ENCODE peak calls at places on chromosomes 11 and 22, in eight cellular contexts. One of them, this sample, is unnamed.

GRCh38 chr11:2530131-2530854 is 85.5 kb downstream of the KCNQ1 start:
- DNase-seq in NCI-H1105 treated with DMSO at 0.1 percent for 48 hours: no peak
- DNase-seq in NCI-H2227 treated with DMSO at 0.1 percent for 48 hours: no peak
- DNase-seq in A549: no peak
- DNase-seq in hippocampal formation: no peak
- DNase-seq in stimulated activated effector memory CD8-positive, alpha-beta T cell treated with anti-CD3 and anti-CD28 coated beads, Interleukin-12 subunit alpha, Interleukin-12 subunit beta, amount 100 ng/mL, for 72 hours: no peak
- DNase-seq in osteocyte: no peak
- DNase-seq in NCI-H1092: no peak
- DNase-seq in this sample: no peak

GRCh38 chr11:11717064-11717725 is 95.4 kb upstream of the GALNT18 start:
- DNase-seq in NCI-H1092: no peak
- DNase-seq in hippocampal formation: no peak
- DNase-seq in NCI-H2227 treated with DMSO at 0.1 percent for 48 hours: no peak
- DNase-seq in NCI-H1105 treated with DMSO at 0.1 percent for 48 hours: no peak
- DNase-seq in osteocyte: no peak
- DNase-seq in stimulated activated effector memory CD8-positive, alpha-beta T cell treated with anti-CD3 and anti-CD28 coated beads, Interleukin-12 subunit alpha, Interleukin-12 subunit beta, amount 100 ng/mL, for 72 hours: no peak
- DNase-seq in A549: no peak
- DNase-seq in this sample: no peak

GRCh38 chr22:32082331-32082730 is 39.3 kb downstream of the SLC5A1 start:
- DNase-seq in hippocampal formation: no peak
- DNase-seq in NCI-H1105 treated with DMSO at 0.1 percent for 48 hours: no peak
- DNase-seq in stimulated activated effector memory CD8-positive, alpha-beta T cell treated with anti-CD3 and anti-CD28 coated beads, Interleukin-12 subunit alpha, Interleukin-12 subunit beta, amount 100 ng/mL, for 72 hours: no peak
- DNase-seq in NCI-H1092: no peak
- DNase-seq in osteocyte: no peak
- DNase-seq in NCI-H2227 treated with DMSO at 0.1 percent for 48 hours: no peak
- DNase-seq in A549: no peak
- DNase-seq in this sample: no peak

GRCh38 chr22:45131749-45132148 is 32.0 kb upstream of the NUP50 start:
- DNase-seq in NCI-H1105 treated with DMSO at 0.1 percent for 48 hours: no peak
- DNase-seq in NCI-H1092: no peak
- DNase-seq in hippocampal formation: no peak
- DNase-seq in osteocyte: no peak
- DNase-seq in A549: no peak
- DNase-seq in stimulated activated effector memory CD8-positive, alpha-beta T cell treated with anti-CD3 and anti-CD28 coated beads, Interleukin-12 subunit alpha, Interleukin-12 subunit beta, amount 100 ng/mL, for 72 hours: no peak
- DNase-seq in NCI-H2227 treated with DMSO at 0.1 percent for 48 hours: no peak
- DNase-seq in this sample: no peak

GRCh38 chr22:26426924-26427323 is 2.1 kb upstream of the ASPHD2 start:
- DNase-seq in osteocyte: no peak
- DNase-seq in NCI-H2227 treated with DMSO at 0.1 percent for 48 hours: no peak
- DNase-seq in NCI-H1105 treated with DMSO at 0.1 percent for 48 hours: no peak
- DNase-seq in NCI-H1092: no peak
- DNase-seq in hippocampal formation: no peak
- DNase-seq in A549: no peak
- DNase-seq in stimulated activated effector memory CD8-positive, alpha-beta T cell treated with anti-CD3 and anti-CD28 coated beads, Interleukin-12 subunit alpha, Interleukin-12 subunit beta, amount 100 ng/mL, for 72 hours: no peak
- DNase-seq in this sample: no peak

GRCh38 chr11:1207451-1208360 is 15.2 kb upstream of the MUC5B start:
- DNase-seq in NCI-H2227 treated with DMSO at 0.1 percent for 48 hours: no peak
- DNase-seq in stimulated activated effector memory CD8-positive, alpha-beta T cell treated with anti-CD3 and anti-CD28 coated beads, Interleukin-12 subunit alpha, Interleukin-12 subunit beta, amount 100 ng/mL, for 72 hours: no peak
- DNase-seq in osteocyte: peak
- DNase-seq in A549: no peak
- DNase-seq in hippocampal formation: no peak
- DNase-seq in NCI-H1092: no peak
- DNase-seq in NCI-H1105 treated with DMSO at 0.1 percent for 48 hours: no peak
- DNase-seq in this sample: no peak

GRCh38 chr11:7892059-7892699 is 38.9 kb downstream of the OR10A6 start:
- DNase-seq in NCI-H1105 treated with DMSO at 0.1 percent for 48 hours: no peak
- DNase-seq in osteocyte: no peak
- DNase-seq in NCI-H2227 treated with DMSO at 0.1 percent for 48 hours: no peak
- DNase-seq in hippocampal formation: no peak
- DNase-seq in stimulated activated effector memory CD8-positive, alpha-beta T cell treated with anti-CD3 and anti-CD28 coated beads, Interleukin-12 subunit alpha, Interleukin-12 subunit beta, amount 100 ng/mL, for 72 hours: no peak
- DNase-seq in A549: no peak
- DNase-seq in NCI-H1092: no peak
- DNase-seq in this sample: peak

GRCh38 chr11:47394322-47395224 is 13.8 kb upstream of the SLC39A13 start:
- DNase-seq in A549: no peak
- DNase-seq in NCI-H1092: no peak
- DNase-seq in hippocampal formation: no peak
- DNase-seq in NCI-H1105 treated with DMSO at 0.1 percent for 48 hours: no peak
- DNase-seq in NCI-H2227 treated with DMSO at 0.1 percent for 48 hours: no peak
- DNase-seq in osteocyte: no peak
- DNase-seq in stimulated activated effector memory CD8-positive, alpha-beta T cell treated with anti-CD3 and anti-CD28 coated beads, Interleukin-12 subunit alpha, Interleukin-12 subunit beta, amount 100 ng/mL, for 72 hours: peak
- DNase-seq in this sample: no peak

GRCh38 chr11:129374993-129375721 is 491 bp upstream of the BARX2 start:
- DNase-seq in NCI-H1105 treated with DMSO at 0.1 percent for 48 hours: no peak
- DNase-seq in osteocyte: no peak
- DNase-seq in stimulated activated effector memory CD8-positive, alpha-beta T cell treated with anti-CD3 and anti-CD28 coated beads, Interleukin-12 subunit alpha, Interleukin-12 subunit beta, amount 100 ng/mL, for 72 hours: no peak
- DNase-seq in hippocampal formation: no peak
- DNase-seq in NCI-H1092: no peak
- DNase-seq in NCI-H2227 treated with DMSO at 0.1 percent for 48 hours: no peak
- DNase-seq in A549: peak
- DNase-seq in this sample: peak

GRCh38 chr11:125887373-125888324 is at the start of gene HYLS1:
- DNase-seq in NCI-H1105 treated with DMSO at 0.1 percent for 48 hours: peak
- DNase-seq in stimulated activated effector memory CD8-positive, alpha-beta T cell treated with anti-CD3 and anti-CD28 coated beads, Interleukin-12 subunit alpha, Interleukin-12 subunit beta, amount 100 ng/mL, for 72 hours: peak
- DNase-seq in osteocyte: peak
- DNase-seq in A549: peak
- DNase-seq in NCI-H2227 treated with DMSO at 0.1 percent for 48 hours: peak
- DNase-seq in NCI-H1092: peak
- DNase-seq in hippocampal formation: peak
- DNase-seq in this sample: peak

GRCh38 chr22:25702046-25702445 is 39.9 kb upstream of the MYO18B start:
- DNase-seq in NCI-H2227 treated with DMSO at 0.1 percent for 48 hours: peak
- DNase-seq in NCI-H1092: no peak
- DNase-seq in hippocampal formation: peak
- DNase-seq in osteocyte: no peak
- DNase-seq in stimulated activated effector memory CD8-positive, alpha-beta T cell treated with anti-CD3 and anti-CD28 coated beads, Interleukin-12 subunit alpha, Interleukin-12 subunit beta, amount 100 ng/mL, for 72 hours: no peak
- DNase-seq in A549: no peak
- DNase-seq in NCI-H1105 treated with DMSO at 0.1 percent for 48 hours: peak
- DNase-seq in this sample: peak

GRCh38 chr11:12150831-12151382 is 40.5 kb downstream of the MICAL2 start:
- DNase-seq in A549: no peak
- DNase-seq in hippocampal formation: peak
- DNase-seq in NCI-H2227 treated with DMSO at 0.1 percent for 48 hours: no peak
- DNase-seq in NCI-H1092: no peak
- DNase-seq in stimulated activated effector memory CD8-positive, alpha-beta T cell treated with anti-CD3 and anti-CD28 coated beads, Interleukin-12 subunit alpha, Interleukin-12 subunit beta, amount 100 ng/mL, for 72 hours: peak
- DNase-seq in osteocyte: no peak
- DNase-seq in NCI-H1105 treated with DMSO at 0.1 percent for 48 hours: no peak
- DNase-seq in this sample: peak

GRCh38 chr11:94186342-94187203 is 57.9 kb downstream of the PANX1 start:
- DNase-seq in hippocampal formation: no peak
- DNase-seq in osteocyte: no peak
- DNase-seq in A549: no peak
- DNase-seq in stimulated activated effector memory CD8-positive, alpha-beta T cell treated with anti-CD3 and anti-CD28 coated beads, Interleukin-12 subunit alpha, Interleukin-12 subunit beta, amount 100 ng/mL, for 72 hours: no peak
- DNase-seq in NCI-H2227 treated with DMSO at 0.1 percent for 48 hours: no peak
- DNase-seq in NCI-H1105 treated with DMSO at 0.1 percent for 48 hours: no peak
- DNase-seq in NCI-H1092: no peak
- DNase-seq in this sample: no peak

GRCh38 chr22:19984201-19984753 is 32.3 kb downstream of the ARVCF start:
- DNase-seq in NCI-H1092: no peak
- DNase-seq in NCI-H1105 treated with DMSO at 0.1 percent for 48 hours: no peak
- DNase-seq in NCI-H2227 treated with DMSO at 0.1 percent for 48 hours: no peak
- DNase-seq in stimulated activated effector memory CD8-positive, alpha-beta T cell treated with anti-CD3 and anti-CD28 coated beads, Interleukin-12 subunit alpha, Interleukin-12 subunit beta, amount 100 ng/mL, for 72 hours: no peak
- DNase-seq in hippocampal formation: no peak
- DNase-seq in A549: peak
- DNase-seq in osteocyte: no peak
- DNase-seq in this sample: peak

GRCh38 chr11:64851831-64852337 is 7.4 kb upstream of the CDC42BPG start:
- DNase-seq in NCI-H1105 treated with DMSO at 0.1 percent for 48 hours: no peak
- DNase-seq in osteocyte: no peak
- DNase-seq in hippocampal formation: no peak
- DNase-seq in A549: no peak
- DNase-seq in NCI-H2227 treated with DMSO at 0.1 percent for 48 hours: no peak
- DNase-seq in stimulated activated effector memory CD8-positive, alpha-beta T cell treated with anti-CD3 and anti-CD28 coated beads, Interleukin-12 subunit alpha, Interleukin-12 subunit beta, amount 100 ng/mL, for 72 hours: no peak
- DNase-seq in NCI-H1092: no peak
- DNase-seq in this sample: no peak

GRCh38 chr22:46829140-46829891 is 66.9 kb downstream of the TBC1D22A start:
- DNase-seq in A549: peak
- DNase-seq in osteocyte: no peak
- DNase-seq in NCI-H1105 treated with DMSO at 0.1 percent for 48 hours: no peak
- DNase-seq in stimulated activated effector memory CD8-positive, alpha-beta T cell treated with anti-CD3 and anti-CD28 coated beads, Interleukin-12 subunit alpha, Interleukin-12 subunit beta, amount 100 ng/mL, for 72 hours: no peak
- DNase-seq in NCI-H1092: no peak
- DNase-seq in hippocampal formation: no peak
- DNase-seq in NCI-H2227 treated with DMSO at 0.1 percent for 48 hours: no peak
- DNase-seq in this sample: peak

GRCh38 chr11:116687458-116688201 is 85.2 kb downstream of the BUD13 start:
- DNase-seq in stimulated activated effector memory CD8-positive, alpha-beta T cell treated with anti-CD3 and anti-CD28 coated beads, Interleukin-12 subunit alpha, Interleukin-12 subunit beta, amount 100 ng/mL, for 72 hours: no peak
- DNase-seq in osteocyte: peak
- DNase-seq in hippocampal formation: no peak
- DNase-seq in A549: no peak
- DNase-seq in NCI-H1092: peak
- DNase-seq in NCI-H1105 treated with DMSO at 0.1 percent for 48 hours: no peak
- DNase-seq in NCI-H2227 treated with DMSO at 0.1 percent for 48 hours: no peak
- DNase-seq in this sample: no peak

GRCh38 chr11:94671553-94672366 is 96.4 kb upstream of the AMOTL1 start:
- DNase-seq in osteocyte: peak
- DNase-seq in NCI-H1105 treated with DMSO at 0.1 percent for 48 hours: no peak
- DNase-seq in A549: no peak
- DNase-seq in stimulated activated effector memory CD8-positive, alpha-beta T cell treated with anti-CD3 and anti-CD28 coated beads, Interleukin-12 subunit alpha, Interleukin-12 subunit beta, amount 100 ng/mL, for 72 hours: no peak
- DNase-seq in hippocampal formation: no peak
- DNase-seq in NCI-H1092: no peak
- DNase-seq in NCI-H2227 treated with DMSO at 0.1 percent for 48 hours: no peak
- DNase-seq in this sample: no peak

GRCh38 chr11:119734788-119735187 is 5.8 kb upstream of the NECTIN1 start:
- DNase-seq in hippocampal formation: no peak
- DNase-seq in NCI-H1105 treated with DMSO at 0.1 percent for 48 hours: peak
- DNase-seq in stimulated activated effector memory CD8-positive, alpha-beta T cell treated with anti-CD3 and anti-CD28 coated beads, Interleukin-12 subunit alpha, Interleukin-12 subunit beta, amount 100 ng/mL, for 72 hours: no peak
- DNase-seq in osteocyte: no peak
- DNase-seq in NCI-H1092: peak
- DNase-seq in A549: no peak
- DNase-seq in NCI-H2227 treated with DMSO at 0.1 percent for 48 hours: no peak
- DNase-seq in this sample: no peak

GRCh38 chr11:80383655-80384054 is 942.8 kb upstream of the TENM4 start:
- DNase-seq in stimulated activated effector memory CD8-positive, alpha-beta T cell treated with anti-CD3 and anti-CD28 coated beads, Interleukin-12 subunit alpha, Interleukin-12 subunit beta, amount 100 ng/mL, for 72 hours: no peak
- DNase-seq in NCI-H1105 treated with DMSO at 0.1 percent for 48 hours: no peak
- DNase-seq in NCI-H2227 treated with DMSO at 0.1 percent for 48 hours: no peak
- DNase-seq in hippocampal formation: no peak
- DNase-seq in A549: no peak
- DNase-seq in NCI-H1092: no peak
- DNase-seq in osteocyte: no peak
- DNase-seq in this sample: no peak

GRCh38 chr11:554824-555499 is 5.6 kb downstream of the LMNTD2 start:
- DNase-seq in osteocyte: no peak
- DNase-seq in A549: peak
- DNase-seq in NCI-H2227 treated with DMSO at 0.1 percent for 48 hours: peak
- DNase-seq in stimulated activated effector memory CD8-positive, alpha-beta T cell treated with anti-CD3 and anti-CD28 coated beads, Interleukin-12 subunit alpha, Interleukin-12 subunit beta, amount 100 ng/mL, for 72 hours: peak
- DNase-seq in NCI-H1092: peak
- DNase-seq in NCI-H1105 treated with DMSO at 0.1 percent for 48 hours: peak
- DNase-seq in hippocampal formation: peak
- DNase-seq in this sample: peak

This sample was measured in fibroblast of lung.